ENCODE peak calls at places on chromosomes 4 and X, in five cellular contexts. One of them, this sample, is unnamed.
A peak's percentile ranks its signal among the peaks of the same experiment; 100 is the strongest.

GRCh38 chr4:2714071-2714770 is 41.9 kb downstream of the TNIP2 start:
- DNase-seq in T-helper 9 cell: peak; percentile 5
- DNase-seq in tibial artery: peak; percentile 51
- DNase-seq in T-helper 1 cell: peak; percentile 14
- DNase-seq in Calu3: no peak
- DNase-seq in this sample: peak; percentile 53

GRCh38 chr4:177051473-177052060 is 258.1 kb upstream of the NEIL3 start:
- DNase-seq in tibial artery: no peak
- DNase-seq in Calu3: peak; percentile 15
- DNase-seq in T-helper 9 cell: no peak
- DNase-seq in T-helper 1 cell: no peak
- DNase-seq in this sample: no peak

GRCh38 chrX:18390941-18391538 is 34.4 kb upstream of the CDKL5 start:
- DNase-seq in T-helper 9 cell: peak; percentile 73
- DNase-seq in Calu3: peak; percentile 45
- DNase-seq in T-helper 1 cell: peak; percentile 28
- DNase-seq in tibial artery: peak; percentile 65
- DNase-seq in this sample: no peak

GRCh38 chrX:43735534-43735933 is 79.4 kb downstream of the MAOA start:
- DNase-seq in Calu3: no peak
- DNase-seq in tibial artery: no peak
- DNase-seq in T-helper 1 cell: no peak
- DNase-seq in T-helper 9 cell: no peak
- DNase-seq in this sample: no peak

GRCh38 chr4:21002976-21003375 is 302.7 kb downstream of the PACRGL start:
- DNase-seq in tibial artery: no peak
- DNase-seq in Calu3: no peak
- DNase-seq in T-helper 9 cell: no peak
- DNase-seq in T-helper 1 cell: no peak
- DNase-seq in this sample: no peak

GRCh38 chr4:38157592-38157991 is 197.4 kb downstream of the PTTG2 start:
- DNase-seq in tibial artery: no peak
- DNase-seq in T-helper 1 cell: no peak
- DNase-seq in T-helper 9 cell: no peak
- DNase-seq in Calu3: no peak
- DNase-seq in this sample: no peak

GRCh38 chr4:103008875-103009729 is 10.4 kb downstream of the SLC9B1 start:
- DNase-seq in tibial artery: no peak
- DNase-seq in T-helper 1 cell: no peak
- DNase-seq in Calu3: peak; percentile 25
- DNase-seq in T-helper 9 cell: no peak
- DNase-seq in this sample: no peak

GRCh38 chr4:7815562-7815961 is 124.1 kb downstream of the AFAP1 start:
- DNase-seq in Calu3: no peak
- DNase-seq in T-helper 1 cell: no peak
- DNase-seq in T-helper 9 cell: no peak
- DNase-seq in tibial artery: no peak
- DNase-seq in this sample: no peak

GRCh38 chr4:188162698-188163097 is 23.5 kb downstream of the TRIML1 start:
- DNase-seq in Calu3: no peak
- DNase-seq in T-helper 1 cell: no peak
- DNase-seq in T-helper 9 cell: no peak
- DNase-seq in tibial artery: no peak
- DNase-seq in this sample: no peak

GRCh38 chr4:141840299-141840986 is 204.1 kb downstream of the IL15 start:
- DNase-seq in Calu3: no peak
- DNase-seq in T-helper 1 cell: no peak
- DNase-seq in tibial artery: no peak
- DNase-seq in T-helper 9 cell: no peak
- DNase-seq in this sample: no peak

GRCh38 chr4:76943129-76943620 is 6.4 kb upstream of the SEPTIN11 start:
- DNase-seq in T-helper 9 cell: no peak
- DNase-seq in T-helper 1 cell: no peak
- DNase-seq in tibial artery: no peak
- DNase-seq in Calu3: no peak
- DNase-seq in this sample: no peak

GRCh38 chrX:45849261-45849660 is 648.6 kb upstream of the DIPK2B start:
- DNase-seq in Calu3: peak; percentile 36
- DNase-seq in T-helper 1 cell: peak; percentile 3
- DNase-seq in tibial artery: no peak
- DNase-seq in T-helper 9 cell: no peak
- DNase-seq in this sample: no peak

GRCh38 chr4:103364066-103364465 is 165.9 kb upstream of the CENPE start:
- DNase-seq in T-helper 9 cell: no peak
- DNase-seq in Calu3: no peak
- DNase-seq in T-helper 1 cell: no peak
- DNase-seq in tibial artery: no peak
- DNase-seq in this sample: no peak

GRCh38 chr4:38023347-38024202 is 63.4 kb downstream of the PTTG2 start:
- DNase-seq in tibial artery: no peak
- DNase-seq in T-helper 9 cell: no peak
- DNase-seq in Calu3: no peak
- DNase-seq in T-helper 1 cell: no peak
- DNase-seq in this sample: no peak

GRCh38 chr4:56240554-56241190 is 146.6 kb downstream of the AASDH start:
- DNase-seq in T-helper 1 cell: no peak
- DNase-seq in T-helper 9 cell: no peak
- DNase-seq in tibial artery: no peak
- DNase-seq in Calu3: no peak
- DNase-seq in this sample: no peak

GRCh38 chrX:17475820-17476219 is 100.8 kb downstream of the NHS start:
- DNase-seq in T-helper 1 cell: no peak
- DNase-seq in tibial artery: peak; percentile 68
- DNase-seq in Calu3: no peak
- DNase-seq in T-helper 9 cell: no peak
- DNase-seq in this sample: no peak

GRCh38 chr4:36316544-36317082 is 35.2 kb downstream of the DTHD1 start:
- DNase-seq in T-helper 1 cell: no peak
- DNase-seq in T-helper 9 cell: no peak
- DNase-seq in tibial artery: no peak
- DNase-seq in Calu3: no peak
- DNase-seq in this sample: no peak

GRCh38 chr4:56732301-56732700 is 51.2 kb upstream of the HOPX start:
- DNase-seq in tibial artery: no peak
- DNase-seq in Calu3: no peak
- DNase-seq in T-helper 9 cell: no peak
- DNase-seq in T-helper 1 cell: no peak
- DNase-seq in this sample: no peak

GRCh38 chrX:24097741-24098140 is 43.0 kb downstream of the EIF2S3 start:
- DNase-seq in tibial artery: no peak
- DNase-seq in T-helper 1 cell: no peak
- DNase-seq in T-helper 9 cell: no peak
- DNase-seq in Calu3: no peak
- DNase-seq in this sample: no peak

GRCh38 chrX:151912780-151913179 is at the start of gene MAGEA4:
- DNase-seq in T-helper 1 cell: no peak
- DNase-seq in T-helper 9 cell: no peak
- DNase-seq in Calu3: no peak
- DNase-seq in tibial artery: no peak
- DNase-seq in this sample: no peak

GRCh38 chrX:15524417-15524816 is 23.8 kb downstream of the BMX start:
- DNase-seq in T-helper 1 cell: no peak
- DNase-seq in tibial artery: no peak
- DNase-seq in T-helper 9 cell: no peak
- DNase-seq in Calu3: no peak
- DNase-seq in this sample: no peak

GRCh38 chr4:124903995-124904722 is 191.6 kb upstream of the ANKRD50 start:
- DNase-seq in T-helper 9 cell: no peak
- DNase-seq in T-helper 1 cell: no peak
- DNase-seq in Calu3: peak; percentile 26
- DNase-seq in tibial artery: no peak
- DNase-seq in this sample: no peak

GRCh38 chrX:22526339-22526738 is 253.6 kb downstream of the CBLL2 start:
- DNase-seq in tibial artery: no peak
- DNase-seq in Calu3: no peak
- DNase-seq in T-helper 1 cell: no peak
- DNase-seq in T-helper 9 cell: no peak
- DNase-seq in this sample: no peak

GRCh38 chr4:21184788-21185187 is 484.5 kb downstream of the PACRGL start:
- DNase-seq in tibial artery: no peak
- DNase-seq in Calu3: no peak
- DNase-seq in T-helper 9 cell: no peak
- DNase-seq in T-helper 1 cell: no peak
- DNase-seq in this sample: no peak

GRCh38 chrX:138756234-138756633 is 44.7 kb upstream of the FGF13 start:
- DNase-seq in T-helper 1 cell: no peak
- DNase-seq in tibial artery: peak; percentile 58
- DNase-seq in Calu3: peak; percentile 2
- DNase-seq in T-helper 9 cell: no peak
- DNase-seq in this sample: no peak

GRCh38 chr4:912548-913279 is 19.4 kb downstream of the GAK start:
- DNase-seq in Calu3: no peak
- DNase-seq in T-helper 9 cell: no peak
- DNase-seq in T-helper 1 cell: no peak
- DNase-seq in tibial artery: peak; percentile 38
- DNase-seq in this sample: peak; percentile 58

GRCh38 chr4:67106846-67107467 is 438.3 kb downstream of the CENPC start:
- DNase-seq in tibial artery: no peak
- DNase-seq in T-helper 9 cell: no peak
- DNase-seq in T-helper 1 cell: no peak
- DNase-seq in Calu3: no peak
- DNase-seq in this sample: no peak

GRCh38 chr4:98688416-98689290 is 30.2 kb upstream of the TSPAN5 start:
- DNase-seq in tibial artery: no peak
- DNase-seq in T-helper 9 cell: no peak
- DNase-seq in T-helper 1 cell: no peak
- DNase-seq in Calu3: no peak
- DNase-seq in this sample: no peak

GRCh38 chr4:61549356-61549755 is 349.2 kb downstream of the ADGRL3 start:
- DNase-seq in tibial artery: no peak
- DNase-seq in T-helper 9 cell: no peak
- DNase-seq in Calu3: no peak
- DNase-seq in T-helper 1 cell: no peak
- DNase-seq in this sample: no peak

GRCh38 chr4:148261861-148262260 is 180.4 kb downstream of the NR3C2 start:
- DNase-seq in T-helper 1 cell: no peak
- DNase-seq in tibial artery: no peak
- DNase-seq in T-helper 9 cell: no peak
- DNase-seq in Calu3: no peak
- DNase-seq in this sample: no peak

GRCh38 chrX:110791206-110791605 is 4.4 kb downstream of the CHRDL1 start:
- DNase-seq in Calu3: no peak
- DNase-seq in T-helper 9 cell: no peak
- DNase-seq in tibial artery: no peak
- DNase-seq in T-helper 1 cell: no peak
- DNase-seq in this sample: no peak

GRCh38 chrX:72126539-72127140 is 5.1 kb downstream of the RTL5 start:
- DNase-seq in Calu3: peak; percentile 84
- DNase-seq in T-helper 9 cell: peak; percentile 88
- DNase-seq in T-helper 1 cell: peak; percentile 54
- DNase-seq in tibial artery: peak; percentile 92
- DNase-seq in this sample: peak; percentile 93

GRCh38 chrX:45515262-45516215 is 314.9 kb upstream of the DIPK2B start:
- DNase-seq in T-helper 1 cell: no peak
- DNase-seq in Calu3: peak; percentile 63
- DNase-seq in T-helper 9 cell: peak; percentile 8
- DNase-seq in tibial artery: peak; percentile 88
- DNase-seq in this sample: peak; percentile 86

GRCh38 chr4:54527532-54527931 is 130.2 kb upstream of the KIT start:
- DNase-seq in Calu3: no peak
- DNase-seq in T-helper 9 cell: no peak
- DNase-seq in T-helper 1 cell: no peak
- DNase-seq in tibial artery: no peak
- DNase-seq in this sample: no peak